ENCODE peak calls at places on chromosomes 2 and 18, in eight cellular contexts. One of them, this sample, is unnamed.

GRCh38 chr2:27075219-27075871 is 3.1 kb upstream of the EMILIN1 start:
- DNase-seq in AG20443: no peak
- DNase-seq in HFF-Myc: no peak
- DNase-seq in amniotic stem cell: no peak
- DNase-seq in HT-29: no peak
- DNase-seq in lower leg skin: no peak
- DNase-seq in BE2C: peak; percentile 85
- DNase-seq in epithelial cell of esophagus: no peak
- DNase-seq in this sample: no peak

GRCh38 chr18:46341989-46342525 is 237.9 kb downstream of the HAUS1 start:
- DNase-seq in HFF-Myc: no peak
- DNase-seq in HT-29: no peak
- DNase-seq in epithelial cell of esophagus: no peak
- DNase-seq in amniotic stem cell: no peak
- DNase-seq in BE2C: no peak
- DNase-seq in AG20443: no peak
- DNase-seq in lower leg skin: no peak
- DNase-seq in this sample: no peak

GRCh38 chr2:136392897-136393296 is 274.9 kb upstream of the CXCR4 start:
- DNase-seq in AG20443: no peak
- DNase-seq in HFF-Myc: no peak
- DNase-seq in lower leg skin: no peak
- DNase-seq in amniotic stem cell: no peak
- DNase-seq in HT-29: no peak
- DNase-seq in epithelial cell of esophagus: peak; percentile 14
- DNase-seq in BE2C: no peak
- DNase-seq in this sample: no peak

GRCh38 chr2:95179451-95179850 is 13.8 kb downstream of the ZNF2 start:
- DNase-seq in lower leg skin: no peak
- DNase-seq in epithelial cell of esophagus: no peak
- DNase-seq in BE2C: no peak
- DNase-seq in HFF-Myc: no peak
- DNase-seq in HT-29: no peak
- DNase-seq in amniotic stem cell: no peak
- DNase-seq in AG20443: no peak
- DNase-seq in this sample: no peak

GRCh38 chr2:216113572-216113971 is 4.4 kb downstream of the XRCC5 start:
- DNase-seq in lower leg skin: no peak
- DNase-seq in amniotic stem cell: no peak
- DNase-seq in BE2C: no peak
- DNase-seq in epithelial cell of esophagus: no peak
- DNase-seq in HFF-Myc: no peak
- DNase-seq in HT-29: no peak
- DNase-seq in AG20443: no peak
- DNase-seq in this sample: no peak

GRCh38 chr2:29583104-29583503 is 338.3 kb downstream of the ALK start:
- DNase-seq in AG20443: no peak
- DNase-seq in HFF-Myc: no peak
- DNase-seq in amniotic stem cell: no peak
- DNase-seq in BE2C: no peak
- DNase-seq in HT-29: no peak
- DNase-seq in lower leg skin: no peak
- DNase-seq in epithelial cell of esophagus: peak; percentile 87
- DNase-seq in this sample: no peak

GRCh38 chr2:191677646-191678436 is at the start of gene NABP1:
- DNase-seq in lower leg skin: peak; percentile 98
- DNase-seq in HT-29: peak; percentile 97
- DNase-seq in HFF-Myc: peak; percentile 78
- DNase-seq in amniotic stem cell: peak; percentile 98
- DNase-seq in epithelial cell of esophagus: peak; percentile 99
- DNase-seq in AG20443: peak; percentile 99
- DNase-seq in BE2C: peak; percentile 99
- DNase-seq in this sample: peak; percentile 93

GRCh38 chr18:49993299-49993698 is 180.0 kb upstream of the ACAA2 start:
- DNase-seq in BE2C: no peak
- DNase-seq in epithelial cell of esophagus: no peak
- DNase-seq in HFF-Myc: no peak
- DNase-seq in lower leg skin: no peak
- DNase-seq in amniotic stem cell: no peak
- DNase-seq in HT-29: no peak
- DNase-seq in AG20443: no peak
- DNase-seq in this sample: no peak

GRCh38 chr2:128405981-128406601 is 87.4 kb upstream of the HS6ST1 start:
- DNase-seq in HT-29: no peak
- DNase-seq in lower leg skin: no peak
- DNase-seq in AG20443: no peak
- DNase-seq in BE2C: no peak
- DNase-seq in amniotic stem cell: no peak
- DNase-seq in HFF-Myc: no peak
- DNase-seq in epithelial cell of esophagus: no peak
- DNase-seq in this sample: no peak

GRCh38 chr2:28663359-28663758 is 88.3 kb upstream of the PPP1CB start:
- DNase-seq in amniotic stem cell: peak; percentile 57
- DNase-seq in BE2C: no peak
- DNase-seq in HT-29: peak; percentile 68
- DNase-seq in AG20443: peak; percentile 58
- DNase-seq in epithelial cell of esophagus: peak; percentile 40
- DNase-seq in lower leg skin: no peak
- DNase-seq in HFF-Myc: no peak
- DNase-seq in this sample: peak; percentile 52

GRCh38 chr2:222024934-222025890 is 273.6 kb downstream of the PAX3 start:
- DNase-seq in lower leg skin: no peak
- DNase-seq in amniotic stem cell: peak; percentile 4
- DNase-seq in epithelial cell of esophagus: peak; percentile 60
- DNase-seq in HFF-Myc: peak; percentile 21
- DNase-seq in BE2C: no peak
- DNase-seq in HT-29: peak; percentile 52
- DNase-seq in AG20443: peak; percentile 31
- DNase-seq in this sample: peak; percentile 18

GRCh38 chr2:108363048-108363899 is 14.5 kb upstream of the SULT1C4 start:
- DNase-seq in amniotic stem cell: no peak
- DNase-seq in BE2C: no peak
- DNase-seq in AG20443: no peak
- DNase-seq in HT-29: no peak
- DNase-seq in epithelial cell of esophagus: no peak
- DNase-seq in lower leg skin: no peak
- DNase-seq in HFF-Myc: no peak
- DNase-seq in this sample: no peak

GRCh38 chr2:168166902-168167510 is 80.4 kb downstream of the STK39 start:
- DNase-seq in lower leg skin: no peak
- DNase-seq in BE2C: no peak
- DNase-seq in AG20443: peak; percentile 23
- DNase-seq in HT-29: peak; percentile 46
- DNase-seq in amniotic stem cell: no peak
- DNase-seq in HFF-Myc: no peak
- DNase-seq in epithelial cell of esophagus: peak; percentile 70
- DNase-seq in this sample: peak; percentile 26

GRCh38 chr2:237319887-237320286 is 94.1 kb downstream of the COL6A3 start:
- DNase-seq in HFF-Myc: no peak
- DNase-seq in HT-29: no peak
- DNase-seq in BE2C: no peak
- DNase-seq in epithelial cell of esophagus: no peak
- DNase-seq in amniotic stem cell: no peak
- DNase-seq in AG20443: no peak
- DNase-seq in lower leg skin: no peak
- DNase-seq in this sample: no peak

GRCh38 chr18:78865056-78865598 is 114.5 kb upstream of the SALL3 start:
- DNase-seq in AG20443: no peak
- DNase-seq in epithelial cell of esophagus: no peak
- DNase-seq in HT-29: no peak
- DNase-seq in amniotic stem cell: no peak
- DNase-seq in HFF-Myc: no peak
- DNase-seq in lower leg skin: no peak
- DNase-seq in BE2C: no peak
- DNase-seq in this sample: no peak

GRCh38 chr18:80253871-80254492 is 6.7 kb upstream of the PARD6G start:
- DNase-seq in HT-29: peak; percentile 8
- DNase-seq in lower leg skin: peak; percentile 11
- DNase-seq in amniotic stem cell: no peak
- DNase-seq in epithelial cell of esophagus: peak; percentile 36
- DNase-seq in BE2C: peak; percentile 25
- DNase-seq in AG20443: peak; percentile 9
- DNase-seq in HFF-Myc: no peak
- DNase-seq in this sample: no peak

GRCh38 chr2:217316743-217317142 is 456.9 kb upstream of the TNP1 start:
- DNase-seq in HFF-Myc: peak; percentile 24
- DNase-seq in epithelial cell of esophagus: no peak
- DNase-seq in HT-29: no peak
- DNase-seq in AG20443: peak; percentile 39
- DNase-seq in lower leg skin: no peak
- DNase-seq in BE2C: no peak
- DNase-seq in amniotic stem cell: no peak
- DNase-seq in this sample: no peak

GRCh38 chr2:133365117-133365516 is 203.1 kb downstream of the NCKAP5 start:
- DNase-seq in amniotic stem cell: no peak
- DNase-seq in HFF-Myc: no peak
- DNase-seq in BE2C: no peak
- DNase-seq in AG20443: no peak
- DNase-seq in epithelial cell of esophagus: peak; percentile 67
- DNase-seq in lower leg skin: no peak
- DNase-seq in HT-29: no peak
- DNase-seq in this sample: peak; percentile 20

GRCh38 chr2:220703279-220703678 is 868.8 kb downstream of the EPHA4 start:
- DNase-seq in amniotic stem cell: no peak
- DNase-seq in epithelial cell of esophagus: no peak
- DNase-seq in HT-29: no peak
- DNase-seq in AG20443: no peak
- DNase-seq in HFF-Myc: no peak
- DNase-seq in lower leg skin: no peak
- DNase-seq in BE2C: no peak
- DNase-seq in this sample: no peak

GRCh38 chr2:62724106-62724505 is 18.6 kb downstream of the EHBP1 start:
- DNase-seq in HT-29: no peak
- DNase-seq in epithelial cell of esophagus: no peak
- DNase-seq in amniotic stem cell: no peak
- DNase-seq in AG20443: no peak
- DNase-seq in HFF-Myc: no peak
- DNase-seq in BE2C: no peak
- DNase-seq in lower leg skin: no peak
- DNase-seq in this sample: no peak

GRCh38 chr2:10382313-10383061 is 65.6 kb downstream of the ODC1 start:
- DNase-seq in epithelial cell of esophagus: no peak
- DNase-seq in BE2C: no peak
- DNase-seq in amniotic stem cell: no peak
- DNase-seq in HT-29: no peak
- DNase-seq in HFF-Myc: no peak
- DNase-seq in lower leg skin: no peak
- DNase-seq in AG20443: no peak
- DNase-seq in this sample: no peak

GRCh38 chr2:158047156-158047611 is 54.5 kb upstream of the UPP2 start:
- DNase-seq in HFF-Myc: no peak
- DNase-seq in BE2C: no peak
- DNase-seq in epithelial cell of esophagus: no peak
- DNase-seq in amniotic stem cell: no peak
- DNase-seq in HT-29: no peak
- DNase-seq in lower leg skin: no peak
- DNase-seq in AG20443: no peak
- DNase-seq in this sample: no peak

GRCh38 chr18:26634631-26635030 is 86.3 kb upstream of the KCTD1 start:
- DNase-seq in amniotic stem cell: no peak
- DNase-seq in epithelial cell of esophagus: no peak
- DNase-seq in lower leg skin: no peak
- DNase-seq in HFF-Myc: no peak
- DNase-seq in AG20443: no peak
- DNase-seq in HT-29: no peak
- DNase-seq in BE2C: no peak
- DNase-seq in this sample: no peak

GRCh38 chr2:226337941-226338605 is 461.5 kb downstream of the IRS1 start:
- DNase-seq in epithelial cell of esophagus: no peak
- DNase-seq in HFF-Myc: no peak
- DNase-seq in BE2C: no peak
- DNase-seq in HT-29: no peak
- DNase-seq in amniotic stem cell: no peak
- DNase-seq in AG20443: no peak
- DNase-seq in lower leg skin: no peak
- DNase-seq in this sample: no peak

GRCh38 chr2:104056451-104056850 is 797.5 kb upstream of the POU3F3 start:
- DNase-seq in AG20443: no peak
- DNase-seq in HT-29: no peak
- DNase-seq in epithelial cell of esophagus: no peak
- DNase-seq in HFF-Myc: no peak
- DNase-seq in BE2C: no peak
- DNase-seq in amniotic stem cell: no peak
- DNase-seq in lower leg skin: no peak
- DNase-seq in this sample: no peak

GRCh38 chr18:67608909-67609308 is 92.4 kb upstream of the DSEL start:
- DNase-seq in AG20443: peak; percentile 40
- DNase-seq in lower leg skin: no peak
- DNase-seq in HT-29: no peak
- DNase-seq in HFF-Myc: no peak
- DNase-seq in amniotic stem cell: peak; percentile 6
- DNase-seq in epithelial cell of esophagus: no peak
- DNase-seq in BE2C: no peak
- DNase-seq in this sample: peak; percentile 66

GRCh38 chr2:19876751-19877150 is 25.0 kb downstream of the TTC32 start:
- DNase-seq in AG20443: no peak
- DNase-seq in amniotic stem cell: no peak
- DNase-seq in BE2C: no peak
- DNase-seq in epithelial cell of esophagus: no peak
- DNase-seq in HFF-Myc: no peak
- DNase-seq in lower leg skin: no peak
- DNase-seq in HT-29: no peak
- DNase-seq in this sample: no peak

This sample was measured in stromal cell of bone marrow.